ENCODE peak calls at places on chromosomes 5 and 9, in four cellular contexts. One of them, this sample, is unnamed.

GRCh38 chr5:150774145-150774544 is 4.4 kb upstream of the SMIM3 start:
- DNase-seq in NCI-H1092: no peak
- DNase-seq in NCI-H1105: no peak
- DNase-seq in HFF-Myc: no peak
- DNase-seq in this sample: peak

GRCh38 chr5:160061770-160062169 is 52.8 kb downstream of the TTC1 start:
- DNase-seq in NCI-H1092: no peak
- DNase-seq in NCI-H1105: no peak
- DNase-seq in HFF-Myc: no peak
- DNase-seq in this sample: no peak

GRCh38 chr5:157241483-157241882 is 24.4 kb upstream of the CYFIP2 start:
- DNase-seq in NCI-H1092: no peak
- DNase-seq in HFF-Myc: no peak
- DNase-seq in NCI-H1105: no peak
- DNase-seq in this sample: no peak

GRCh38 chr5:7271728-7272127 is 124.2 kb upstream of the ADCY2 start:
- DNase-seq in HFF-Myc: no peak
- DNase-seq in NCI-H1092: peak
- DNase-seq in NCI-H1105: no peak
- DNase-seq in this sample: no peak

GRCh38 chr5:161544350-161544765 is 2.2 kb downstream of the GABRB2 start:
- DNase-seq in HFF-Myc: no peak
- DNase-seq in NCI-H1105: peak
- DNase-seq in NCI-H1092: peak
- DNase-seq in this sample: peak

GRCh38 chr9:127684576-127684975 is 22.2 kb upstream of the CFAP157 start:
- DNase-seq in HFF-Myc: no peak
- DNase-seq in NCI-H1092: no peak
- DNase-seq in NCI-H1105: no peak
- DNase-seq in this sample: peak

GRCh38 chr5:90162324-90162723 is 247.2 kb downstream of the CETN3 start:
- DNase-seq in HFF-Myc: no peak
- DNase-seq in NCI-H1105: no peak
- DNase-seq in NCI-H1092: no peak
- DNase-seq in this sample: no peak

GRCh38 chr5:55223219-55223987 is 3.7 kb downstream of the MCIDAS start:
- DNase-seq in NCI-H1105: no peak
- DNase-seq in NCI-H1092: no peak
- DNase-seq in HFF-Myc: no peak
- DNase-seq in this sample: no peak

GRCh38 chr5:59039003-59039295 is 456.1 kb downstream of the RAB3C start:
- DNase-seq in NCI-H1105: no peak
- DNase-seq in NCI-H1092: no peak
- DNase-seq in HFF-Myc: no peak
- DNase-seq in this sample: no peak

GRCh38 chr9:131677445-131678180 is 62.3 kb downstream of the RAPGEF1 start:
- DNase-seq in NCI-H1105: no peak
- DNase-seq in NCI-H1092: no peak
- DNase-seq in HFF-Myc: peak
- DNase-seq in this sample: peak

GRCh38 chr9:95060246-95060645 is 257.3 kb downstream of the FANCC start:
- DNase-seq in NCI-H1105: no peak
- DNase-seq in NCI-H1092: no peak
- DNase-seq in HFF-Myc: no peak
- DNase-seq in this sample: no peak

GRCh38 chr9:127098916-127099315 is 23.5 kb downstream of the ANGPTL2 start:
- DNase-seq in NCI-H1092: no peak
- DNase-seq in NCI-H1105: no peak
- DNase-seq in HFF-Myc: no peak
- DNase-seq in this sample: no peak

GRCh38 chr9:104977580-104977979 is 49.6 kb upstream of the ABCA1 start:
- DNase-seq in HFF-Myc: no peak
- DNase-seq in NCI-H1092: no peak
- DNase-seq in NCI-H1105: no peak
- DNase-seq in this sample: no peak

GRCh38 chr5:98934581-98934980 is 5.8 kb upstream of the CHD1 start:
- DNase-seq in HFF-Myc: no peak
- DNase-seq in NCI-H1092: no peak
- DNase-seq in NCI-H1105: no peak
- DNase-seq in this sample: peak

GRCh38 chr5:37197340-37198050 is 51.7 kb downstream of the CPLANE1 start:
- DNase-seq in NCI-H1105: no peak
- DNase-seq in HFF-Myc: no peak
- DNase-seq in NCI-H1092: no peak
- DNase-seq in this sample: peak

GRCh38 chr9:131835132-131835910 is 95.4 kb upstream of the RAPGEF1 start:
- DNase-seq in HFF-Myc: no peak
- DNase-seq in NCI-H1105: no peak
- DNase-seq in NCI-H1092: no peak
- DNase-seq in this sample: no peak

GRCh38 chr9:2565676-2566340 is 55.8 kb upstream of the VLDLR start:
- DNase-seq in NCI-H1092: no peak
- DNase-seq in NCI-H1105: no peak
- DNase-seq in HFF-Myc: no peak
- DNase-seq in this sample: no peak

GRCh38 chr5:142861011-142861410 is 90.8 kb downstream of the ARHGAP26 start:
- DNase-seq in NCI-H1105: no peak
- DNase-seq in NCI-H1092: no peak
- DNase-seq in HFF-Myc: no peak
- DNase-seq in this sample: no peak

GRCh38 chr9:3224931-3225330 is 300.9 kb downstream of the RFX3 start:
- DNase-seq in NCI-H1105: no peak
- DNase-seq in HFF-Myc: no peak
- DNase-seq in NCI-H1092: peak
- DNase-seq in this sample: no peak

GRCh38 chr9:109274768-109275596 is 45.9 kb downstream of the EPB41L4B start:
- DNase-seq in NCI-H1105: no peak
- DNase-seq in HFF-Myc: no peak
- DNase-seq in NCI-H1092: peak
- DNase-seq in this sample: no peak

GRCh38 chr9:134066923-134067851 is 639 bp downstream of the BRD3 start:
- DNase-seq in NCI-H1105: no peak
- DNase-seq in NCI-H1092: no peak
- DNase-seq in HFF-Myc: no peak
- DNase-seq in this sample: peak

GRCh38 chr9:92299116-92299515 is 5.6 kb upstream of the IARS1 start:
- DNase-seq in NCI-H1105: no peak
- DNase-seq in HFF-Myc: no peak
- DNase-seq in NCI-H1092: no peak
- DNase-seq in this sample: no peak

GRCh38 chr5:158786390-158786789 is 313.3 kb downstream of the EBF1 start:
- DNase-seq in NCI-H1092: no peak
- DNase-seq in HFF-Myc: no peak
- DNase-seq in NCI-H1105: no peak
- DNase-seq in this sample: no peak

GRCh38 chr5:78587081-78587774 is 61.3 kb downstream of the LHFPL2 start:
- DNase-seq in HFF-Myc: no peak
- DNase-seq in NCI-H1092: no peak
- DNase-seq in NCI-H1105: no peak
- DNase-seq in this sample: no peak

GRCh38 chr5:100827481-100827889 is 75.6 kb downstream of the ST8SIA4 start:
- DNase-seq in NCI-H1092: peak
- DNase-seq in HFF-Myc: no peak
- DNase-seq in NCI-H1105: no peak
- DNase-seq in this sample: peak

GRCh38 chr5:174532453-174533126 is 191.8 kb upstream of the MSX2 start:
- DNase-seq in NCI-H1092: no peak
- DNase-seq in NCI-H1105: no peak
- DNase-seq in HFF-Myc: peak
- DNase-seq in this sample: peak

GRCh38 chr9:20437466-20437865 is 184.8 kb downstream of the MLLT3 start:
- DNase-seq in NCI-H1105: no peak
- DNase-seq in HFF-Myc: no peak
- DNase-seq in NCI-H1092: no peak
- DNase-seq in this sample: no peak

GRCh38 chr9:135147473-135147805 is 60.0 kb downstream of the OLFM1 start:
- DNase-seq in NCI-H1092: peak
- DNase-seq in NCI-H1105: peak
- DNase-seq in HFF-Myc: no peak
- DNase-seq in this sample: no peak

GRCh38 chr9:92097997-92098482 is 17.2 kb downstream of the SPTLC1 start:
- DNase-seq in HFF-Myc: no peak
- DNase-seq in NCI-H1092: no peak
- DNase-seq in NCI-H1105: no peak
- DNase-seq in this sample: peak

GRCh38 chr9:32782476-32783167 is 718 bp upstream of the TMEM215 start:
- DNase-seq in NCI-H1092: no peak
- DNase-seq in HFF-Myc: no peak
- DNase-seq in NCI-H1105: no peak
- DNase-seq in this sample: no peak

GRCh38 chr5:157516626-157517325 is 56.8 kb downstream of the NIPAL4 start:
- DNase-seq in HFF-Myc: peak
- DNase-seq in NCI-H1105: no peak
- DNase-seq in NCI-H1092: no peak
- DNase-seq in this sample: peak

GRCh38 chr9:132797861-132798659 is 80.0 kb downstream of the AK8 start:
- DNase-seq in HFF-Myc: no peak
- DNase-seq in NCI-H1092: no peak
- DNase-seq in NCI-H1105: no peak
- DNase-seq in this sample: peak

GRCh38 chr5:176543428-176544182 is 5.5 kb upstream of the CDHR2 start:
- DNase-seq in NCI-H1105: peak
- DNase-seq in NCI-H1092: peak
- DNase-seq in HFF-Myc: no peak
- DNase-seq in this sample: peak

GRCh38 chr5:93736284-93736683 is 5.1 kb downstream of the POU5F2 start:
- DNase-seq in HFF-Myc: no peak
- DNase-seq in NCI-H1092: no peak
- DNase-seq in NCI-H1105: no peak
- DNase-seq in this sample: no peak

This sample was measured in RPMI7951.